ENCODE peak calls at places on chromosomes 6 and 20, in eight cellular contexts. P is HT-29, H is NCI-H524, I is right cardiac atrium, U is ACHN, M is Caki2, V is SW480, Q is posterior cingulate gyrus. T is an unnamed sample.

GRCh38 chr6:3616565-3617176 is 134.8 kb downstream of the PXDC1 start:
- DNase-seq in U (no peak), M (no peak), Q (no peak), I (no peak), V (peak), P (no peak), H (no peak), T (no peak)

GRCh38 chr6:15507746-15508145 is 155.1 kb downstream of the DTNBP1 start:
- DNase-seq in P (no peak), Q (peak), I (no peak), V (no peak), M (no peak), H (no peak), U (no peak), T (peak)

GRCh38 chr20:46057856-46058655 is 29.0 kb downstream of the SLC12A5 start:
- DNase-seq in U (no peak), M (no peak), P (no peak), H (no peak), I (peak), V (no peak), Q (peak), T (no peak)

GRCh38 chr20:51995038-51995437 is 192.7 kb upstream of the SALL4 start:
- DNase-seq in I (no peak), Q (no peak), H (no peak), V (no peak), P (no peak), U (no peak), M (no peak), T (no peak)

GRCh38 chr6:43667245-43668150 is 20.1 kb downstream of the MRPS18A start:
- DNase-seq in U (peak), H (peak), P (peak), M (peak), Q (peak), V (peak), I (peak), T (peak)

GRCh38 chr6:9250852-9251251 is 815.5 kb upstream of the SLC35B3 start:
- DNase-seq in M (peak), U (peak), H (peak), V (peak), Q (peak), P (peak), I (no peak), T (peak)

GRCh38 chr20:58995461-58996225 is 11.4 kb downstream of the CTSZ start:
- DNase-seq in V (peak), M (peak), I (no peak), Q (peak), U (peak), P (peak), H (no peak), T (no peak)

GRCh38 chr20:57711311-57711712 is 1.5 kb upstream of the PMEPA1 start:
- DNase-seq in I (no peak), H (no peak), V (no peak), P (no peak), Q (no peak), U (no peak), M (no peak), T (peak)

GRCh38 chr20:61543086-61543485 is 291.0 kb downstream of the CDH4 start:
- DNase-seq in H (no peak), U (no peak), P (no peak), M (no peak), V (no peak), I (no peak), Q (no peak), T (no peak)

GRCh38 chr6:167564416-167565250 is 239.7 kb downstream of the TTLL2 start:
- DNase-seq in V (no peak), M (no peak), P (no peak), I (no peak), U (no peak), H (no peak), Q (no peak), T (no peak)

GRCh38 chr6:157398151-157398550 is 17.2 kb downstream of the ZDHHC14 start:
- DNase-seq in H (no peak), U (no peak), P (no peak), V (no peak), M (no peak), I (no peak), Q (no peak), T (no peak)

GRCh38 chr6:129817821-129818220 is 43.3 kb downstream of the TMEM244 start:
- DNase-seq in P (no peak), H (no peak), I (no peak), U (no peak), V (no peak), M (no peak), Q (no peak), T (no peak)

GRCh38 chr6:68634503-68635411 is at the start of gene ADGRB3:
- DNase-seq in P (no peak), V (peak), I (peak), U (peak), Q (peak), M (peak), H (peak), T (peak)

GRCh38 chr6:30171677-30172471 is 8.5 kb downstream of the TRIM15 start:
- DNase-seq in P (no peak), Q (no peak), U (no peak), V (no peak), M (no peak), H (peak), I (no peak), T (no peak)

GRCh38 chr6:117188627-117189201 is 76.6 kb upstream of the VGLL2 start:
- DNase-seq in U (peak), I (no peak), V (no peak), P (peak), Q (no peak), H (no peak), M (no peak), T (no peak)